ENCODE peak calls at places on chromosomes 11 and 22, in nine cellular contexts. H is RCC 7860; O is A549; Q is activated naive CD4-positive, alpha-beta T cell treated with anti-CD3 and anti-CD28 coated beads, Interleukin-2, amount 50 U/mL, for 16 hours; A is substantia nigra; N is kidney tubule cell; P is left ventricle myocardium inferior; L is KBM-7; E is B cell. C is an unnamed sample.

GRCh38 chr11:31442086-31442485 is 67.3 kb downstream of the IMMP1L start:
- DNase-seq in H (no peak), O (no peak), Q (no peak), A (no peak), N (no peak), P (no peak), L (no peak), E (no peak), C (no peak)

GRCh38 chr11:66420671-66421476 is at the start of gene NPAS4:
- DNase-seq in H (no peak), O (no peak), Q (no peak), A (no peak), N (no peak), P (no peak), L (no peak), E (no peak), C (no peak)

GRCh38 chr11:34308821-34309585 is 48.8 kb downstream of the ABTB2 start:
- DNase-seq in H (peak; percentile 59), O (no peak), Q (no peak), A (no peak), N (peak; percentile 62), P (no peak), L (no peak), E (no peak), C (no peak)

GRCh38 chr22:29121124-29121523 is 48.3 kb downstream of the KREMEN1 start:
- DNase-seq in H (no peak), O (no peak), Q (no peak), A (no peak), N (no peak), P (no peak), L (no peak), E (no peak), C (no peak)

GRCh38 chr11:127052420-127052819 is 51.9 kb upstream of the KIRREL3 start:
- DNase-seq in H (no peak), O (no peak), Q (no peak), A (no peak), N (peak; percentile 66), P (no peak), L (no peak), E (no peak), C (no peak)

GRCh38 chr22:25202290-25202921 is 2.7 kb downstream of the CRYBB3 start:
- DNase-seq in H (peak; percentile 38), O (peak; percentile 69), Q (peak; percentile 57), A (peak; percentile 45), N (peak; percentile 59), P (peak; percentile 28), L (peak; percentile 55), E (peak; percentile 43), C (peak; percentile 57)

GRCh38 chr11:94281321-94281720 is 23.1 kb upstream of the IZUMO1R start:
- DNase-seq in H (no peak), O (no peak), Q (no peak), A (no peak), N (no peak), P (no peak), L (no peak), E (no peak), C (no peak)

GRCh38 chr22:49545606-49546005 is 282.1 kb downstream of the BRD1 start:
- DNase-seq in H (no peak), O (no peak), Q (no peak), A (no peak), N (no peak), P (no peak), L (no peak), E (no peak), C (no peak)

GRCh38 chr11:77308838-77309237 is 7.4 kb upstream of the GDPD4 start:
- DNase-seq in H (no peak), O (no peak), Q (no peak), A (no peak), N (no peak), P (no peak), L (no peak), E (no peak), C (no peak)

GRCh38 chr22:37101311-37102063 is 8.0 kb downstream of the TMPRSS6 start:
- DNase-seq in H (no peak), O (no peak), Q (no peak), A (no peak), N (no peak), P (no peak), L (no peak), E (no peak), C (peak; percentile 65)

GRCh38 chr22:29072979-29073617 is at the start of gene KREMEN1:
- DNase-seq in H (no peak), O (no peak), Q (no peak), A (no peak), N (no peak), P (no peak), L (no peak), E (no peak), C (peak; percentile 26)

GRCh38 chr11:69311767-69312385 is 17.9 kb downstream of the MYEOV start:
- DNase-seq in H (no peak), O (no peak), Q (no peak), A (no peak), N (no peak), P (no peak), L (peak; percentile 95), E (no peak), C (no peak)

GRCh38 chr22:24833881-24834495 is 28.0 kb downstream of the SGSM1 start:
- DNase-seq in H (no peak), O (no peak), Q (no peak), A (no peak), N (no peak), P (no peak), L (no peak), E (no peak), C (no peak)

GRCh38 chr11:10590516-10590915 is 22.1 kb upstream of the LYVE1 start:
- DNase-seq in H (no peak), O (no peak), Q (no peak), A (no peak), N (no peak), P (no peak), L (no peak), E (no peak), C (no peak)

GRCh38 chr11:67264886-67265632 is 1.2 kb upstream of the GRK2 start:
- DNase-seq in H (no peak), O (no peak), Q (no peak), A (no peak), N (no peak), P (no peak), L (no peak), E (no peak), C (no peak)

GRCh38 chr22:31947296-31947695 is 3.0 kb downstream of the YWHAH start:
- DNase-seq in H (no peak), O (peak; percentile 31), Q (no peak), A (no peak), N (peak; percentile 49), P (no peak), L (peak; percentile 73), E (no peak), C (peak; percentile 38)

GRCh38 chr22:41976070-41976901 is 7.0 kb downstream of the SEPTIN3 start:
- DNase-seq in H (no peak), O (no peak), Q (peak; percentile 57), A (peak; percentile 43), N (no peak), P (peak; percentile 31), L (no peak), E (no peak), C (peak; percentile 47)

GRCh38 chr11:87015645-87016044 is 22.1 kb upstream of the TMEM135 start:
- DNase-seq in H (no peak), O (no peak), Q (no peak), A (no peak), N (no peak), P (no peak), L (no peak), E (no peak), C (no peak)

GRCh38 chr11:19816817-19817216 is 104.2 kb downstream of the NAV2 start:
- DNase-seq in H (no peak), O (no peak), Q (no peak), A (no peak), N (no peak), P (no peak), L (no peak), E (no peak), C (no peak)

GRCh38 chr11:132357811-132358572 is 987.6 kb downstream of the NTM start:
- DNase-seq in H (no peak), O (no peak), Q (no peak), A (no peak), N (no peak), P (no peak), L (no peak), E (no peak), C (no peak)

GRCh38 chr11:1153951-1154487 is 3.7 kb upstream of the MUC5AC start:
- DNase-seq in H (peak; percentile 95), O (peak; percentile 86), Q (no peak), A (no peak), N (peak; percentile 96), P (no peak), L (no peak), E (no peak), C (peak; percentile 35)

GRCh38 chr11:95119361-95120060 is 29.9 kb downstream of the ENDOD1 start:
- DNase-seq in H (no peak), O (no peak), Q (no peak), A (no peak), N (peak; percentile 75), P (no peak), L (no peak), E (no peak), C (no peak)

GRCh38 chr11:91396243-91397133 is 828.1 kb upstream of the FAT3 start:
- DNase-seq in H (peak; percentile 78), O (peak; percentile 51), Q (no peak), A (no peak), N (peak; percentile 82), P (no peak), L (no peak), E (no peak), C (no peak)

GRCh38 chr11:28343304-28344233 is 235.4 kb downstream of the METTL15 start:
- DNase-seq in H (peak; percentile 40), O (peak; percentile 24), Q (no peak), A (no peak), N (peak; percentile 58), P (no peak), L (peak; percentile 12), E (no peak), C (no peak)

GRCh38 chr11:64853709-64854108 is 9.3 kb upstream of the CDC42BPG start:
- DNase-seq in H (no peak), O (no peak), Q (no peak), A (no peak), N (no peak), P (no peak), L (no peak), E (peak; percentile 49), C (no peak)

GRCh38 chr11:110355011-110355744 is 58.8 kb upstream of the RDX start:
- DNase-seq in H (no peak), O (no peak), Q (no peak), A (no peak), N (no peak), P (no peak), L (no peak), E (no peak), C (no peak)

GRCh38 chr22:36331306-36331911 is 56.4 kb downstream of the MYH9 start:
- DNase-seq in H (peak; percentile 97), O (peak; percentile 67), Q (peak; percentile 73), A (peak; percentile 27), N (peak; percentile 99), P (peak; percentile 80), L (peak; percentile 90), E (peak; percentile 86), C (peak; percentile 84)